ENCODE peak calls at places on chromosomes 5 and 9, in five cellular contexts. E, A, K, T and F are unnamed samples.
A peak's percentile ranks its signal among the peaks of the same experiment; 100 is the strongest.

GRCh38 chr9:130188860-130189481 is 16.8 kb downstream of the NCS1 start:
- DNase-seq in E (no peak), T (no peak), A (no peak), K (no peak), F (peak; percentile 36)

GRCh38 chr9:114238471-114238870 is 83.1 kb downstream of the COL27A1 start:
- DNase-seq in A (no peak), E (no peak), K (no peak), T (no peak), F (no peak)

GRCh38 chr9:121852241-121852640 is 200.8 kb downstream of the DAB2IP start:
- DNase-seq in K (no peak), E (no peak), A (no peak), T (no peak), F (no peak)

GRCh38 chr9:134898319-134898718 is 17.7 kb downstream of the FCN2 start:
- DNase-seq in A (no peak), E (no peak), K (no peak), T (no peak), F (no peak)

GRCh38 chr5:66867622-66868322 is 271.6 kb downstream of the MAST4 start:
- DNase-seq in E (no peak), A (no peak), T (no peak), K (no peak), F (peak; percentile 64)

GRCh38 chr5:77855369-77855768 is 79.2 kb upstream of the TBCA start:
- DNase-seq in T (no peak), E (no peak), A (no peak), K (no peak), F (peak; percentile 21)

GRCh38 chr5:113546711-113547159 is 33.2 kb downstream of the YTHDC2 start:
- DNase-seq in E (no peak), A (no peak), K (no peak), T (no peak), F (no peak)

GRCh38 chr9:122116040-122116439 is 22.9 kb upstream of the TTLL11 start:
- DNase-seq in A (no peak), K (no peak), E (no peak), T (no peak), F (peak; percentile 25)